ENCODE peak calls at places on chromosomes 16 and 17, in four cellular contexts. W is activated T-helper 9 cell treated with anti-CD3 and anti-CD28 coated beads, Interleukin-2, amount 50 U/mL, for 16 hours; F is spleen; V is hippocampal formation. Z is an unnamed sample.

GRCh38 chr16:79599256-79599836 is 1.2 kb downstream of the MAF start:
- DNase-seq in V (no peak), W (no peak), F (peak), Z (peak)

GRCh38 chr17:36183001-36183810 is 6.8 kb upstream of the TBC1D3B start:
- DNase-seq in F (peak), V (peak), W (no peak), Z (peak)

GRCh38 chr16:28279006-28279405 is 13.3 kb upstream of the SBK1 start:
- DNase-seq in W (no peak), V (no peak), F (no peak), Z (no peak)

GRCh38 chr17:30530346-30531025 is 53.3 kb downstream of the GOSR1 start:
- DNase-seq in F (no peak), V (no peak), W (no peak), Z (no peak)

GRCh38 chr16:61007694-61008093 is 1028.5 kb downstream of the CDH8 start:
- DNase-seq in W (no peak), F (no peak), V (no peak), Z (no peak)

GRCh38 chr16:85286066-85286712 is 173.9 kb upstream of the CIBAR2 start:
- DNase-seq in W (no peak), F (no peak), V (peak), Z (no peak)

GRCh38 chr16:31352344-31353115 is 2.4 kb upstream of the ITGAX start:
- DNase-seq in F (no peak), W (no peak), V (peak), Z (no peak)

GRCh38 chr17:76422860-76423259 is 30.1 kb downstream of the UBE2O start:
- DNase-seq in W (no peak), V (no peak), F (peak), Z (no peak)

GRCh38 chr16:2323701-2324100 is 16.8 kb downstream of the ABCA3 start:
- DNase-seq in F (no peak), W (no peak), V (no peak), Z (no peak)

GRCh38 chr17:69154267-69154666 is 12.6 kb upstream of the ABCA6 start:
- DNase-seq in F (no peak), V (no peak), W (no peak), Z (no peak)

GRCh38 chr17:2974347-2974746 is 89.1 kb downstream of the OR1D5 start:
- DNase-seq in V (no peak), W (no peak), F (no peak), Z (no peak)

GRCh38 chr16:4404247-4404966 is 12.0 kb downstream of the CORO7 start:
- DNase-seq in F (peak), W (no peak), V (no peak), Z (no peak)

GRCh38 chr16:57503366-57503765 is 17.1 kb upstream of the DOK4 start:
- DNase-seq in F (no peak), W (no peak), V (no peak), Z (no peak)

GRCh38 chr17:330993-331701 is 21.5 kb downstream of the RPH3AL start:
- DNase-seq in V (peak), F (peak), W (no peak), Z (no peak)

GRCh38 chr17:39928868-39929651 is 1.5 kb downstream of the LRRC3C start:
- DNase-seq in W (no peak), F (no peak), V (no peak), Z (no peak)

GRCh38 chr17:49703557-49704277 is 4.0 kb downstream of the SLC35B1 start:
- DNase-seq in V (no peak), F (peak), W (no peak), Z (no peak)

GRCh38 chr17:42288078-42288984 is at the start of gene STAT5A:
- DNase-seq in F (peak), V (peak), W (peak), Z (peak)

Z was measured in mesothelial cell of epicardium.